ENCODE peak calls at places on chromosome 7, in eight cellular contexts. C, Y, U, N, D, I, B and P are unnamed samples.

GRCh38 chr7:1725766-1726630 is 55.9 kb downstream of the ELFN1 start:
- DNase-seq in C (no peak), Y (no peak), U (no peak), N (no peak), D (no peak), I (no peak), B (no peak), P (no peak)

GRCh38 chr7:98399903-98400537 is 870 bp downstream of the BAIAP2L1 start:
- DNase-seq in C (peak), Y (no peak), U (peak), N (peak), D (no peak), I (no peak), B (peak), P (no peak)

GRCh38 chr7:132472463-132473120 is 103.7 kb downstream of the PLXNA4 start:
- DNase-seq in C (peak), Y (peak), U (no peak), N (no peak), D (no peak), I (no peak), B (no peak), P (peak)

GRCh38 chr7:27690649-27691048 is 28.0 kb upstream of the HIBADH start:
- DNase-seq in C (no peak), Y (no peak), U (no peak), N (no peak), D (no peak), I (no peak), B (no peak), P (no peak)

GRCh38 chr7:137874390-137874789 is 27.6 kb upstream of the DGKI start:
- DNase-seq in C (peak), Y (no peak), U (no peak), N (no peak), D (no peak), I (no peak), B (no peak), P (no peak)

GRCh38 chr7:99626661-99627060 is 9.9 kb downstream of the ZSCAN25 start:
- DNase-seq in C (no peak), Y (no peak), U (no peak), N (no peak), D (no peak), I (no peak), B (no peak), P (no peak)

GRCh38 chr7:4633012-4633411 is 49.1 kb upstream of the FOXK1 start:
- DNase-seq in C (peak), Y (peak), U (peak), N (peak), D (peak), I (no peak), B (no peak), P (no peak)

GRCh38 chr7:35505031-35505430 is 189.9 kb downstream of the HERPUD2 start:
- DNase-seq in C (no peak), Y (no peak), U (no peak), N (peak), D (no peak), I (no peak), B (no peak), P (no peak)

GRCh38 chr7:119720541-119720940 is 552.4 kb upstream of the KCND2 start:
- DNase-seq in C (peak), Y (peak), U (peak), N (no peak), D (no peak), I (no peak), B (no peak), P (no peak)

GRCh38 chr7:138613630-138614029 is 87.5 kb downstream of the SVOPL start:
- DNase-seq in C (no peak), Y (no peak), U (no peak), N (no peak), D (no peak), I (no peak), B (no peak), P (no peak)

GRCh38 chr7:69620063-69620462 is 21.8 kb downstream of the AUTS2 start:
- DNase-seq in C (no peak), Y (no peak), U (no peak), N (no peak), D (no peak), I (no peak), B (no peak), P (no peak)

GRCh38 chr7:158031820-158032424 is 555.7 kb downstream of the PTPRN2 start:
- DNase-seq in C (no peak), Y (no peak), U (no peak), N (no peak), D (no peak), I (no peak), B (no peak), P (no peak)

GRCh38 chr7:22781230-22781711 is 41.4 kb downstream of the TOMM7 start:
- DNase-seq in C (peak), Y (peak), U (no peak), N (no peak), D (no peak), I (no peak), B (no peak), P (no peak)

GRCh38 chr7:141097430-141097829 is 23.6 kb downstream of the TMEM178B start:
- DNase-seq in C (peak), Y (no peak), U (no peak), N (no peak), D (no peak), I (peak), B (peak), P (no peak)

GRCh38 chr7:138138244-138138643 is 62.0 kb downstream of the AKR1D1 start:
- DNase-seq in C (no peak), Y (no peak), U (no peak), N (no peak), D (no peak), I (no peak), B (no peak), P (no peak)

GRCh38 chr7:150737265-150738055 is at the start of gene GIMAP5:
- DNase-seq in C (no peak), Y (no peak), U (no peak), N (no peak), D (no peak), I (no peak), B (peak), P (no peak)

GRCh38 chr7:39310699-39311098 is 255.5 kb upstream of the YAE1 start:
- DNase-seq in C (no peak), Y (no peak), U (no peak), N (peak), D (no peak), I (no peak), B (no peak), P (no peak)

GRCh38 chr7:17941171-17941490 is 837 bp upstream of the SNX13 start:
- DNase-seq in C (peak), Y (peak), U (no peak), N (no peak), D (no peak), I (no peak), B (peak), P (no peak)

GRCh38 chr7:116236020-116236630 is 25.8 kb downstream of the TES start:
- DNase-seq in C (peak), Y (no peak), U (no peak), N (no peak), D (peak), I (no peak), B (peak), P (no peak)
- TF ChIP-seq CTCF in C (peak), Y (peak), U (peak), N (peak), D (peak), I (peak), B (peak), P (peak)

GRCh38 chr7:13181221-13181620 is 493.8 kb downstream of the ARL4A start:
- DNase-seq in C (peak), Y (no peak), U (no peak), N (no peak), D (no peak), I (no peak), B (no peak), P (no peak)

GRCh38 chr7:13179775-13180448 is 492.5 kb downstream of the ARL4A start:
- DNase-seq in C (no peak), Y (no peak), U (no peak), N (no peak), D (no peak), I (no peak), B (no peak), P (no peak)

DNA sequence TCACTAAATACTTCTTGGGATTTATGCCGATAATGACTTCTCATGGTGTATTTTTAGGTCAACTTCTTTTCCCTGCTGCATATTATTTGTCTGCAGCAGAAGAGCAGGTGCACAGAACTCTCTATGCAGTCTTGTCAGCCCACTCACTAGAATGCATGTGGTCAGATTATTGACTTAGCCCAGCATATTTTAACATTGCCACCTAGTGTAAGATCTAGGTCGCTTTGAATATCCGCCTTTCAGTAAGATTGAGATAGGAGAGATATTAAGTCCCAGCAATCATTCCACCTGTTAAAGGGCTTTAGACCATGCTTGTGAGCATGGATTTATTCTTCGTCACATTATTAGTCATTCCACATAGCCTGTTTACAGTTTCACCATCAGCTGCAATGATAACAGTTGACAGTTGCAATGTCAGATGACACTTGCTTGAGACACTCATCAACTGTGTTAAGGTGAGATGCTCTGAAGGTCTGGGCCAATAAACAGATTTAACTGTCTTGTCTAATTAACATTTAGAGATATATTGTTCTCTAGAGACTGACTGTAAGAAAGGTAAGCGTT is 491.7 kb downstream of the ARL4A start:
- DNase-seq in C (peak), Y (peak), U (no peak), N (no peak), D (no peak), I (no peak), B (peak), P (no peak)
- TF ChIP-seq CTCF in C (no peak), Y (peak), U (peak), N (peak), D (no peak), I (peak), B (no peak), P (peak)

GRCh38 chr7:114414151-114415053 is at the start of gene FOXP2:
- DNase-seq in C (no peak), Y (peak), U (no peak), N (no peak), D (no peak), I (no peak), B (peak), P (no peak)
- TF ChIP-seq CTCF in C (no peak), Y (no peak), U (no peak), N (no peak), D (no peak), I (no peak), B (no peak), P (no peak)

GRCh38 chr7:31370610-31371009 is 30.1 kb upstream of the NEUROD6 start:
- DNase-seq in C (no peak), Y (no peak), U (no peak), N (peak), D (no peak), I (no peak), B (no peak), P (no peak)

GRCh38 chr7:31371621-31372020 is 31.1 kb upstream of the NEUROD6 start:
- DNase-seq in C (no peak), Y (no peak), U (no peak), N (peak), D (no peak), I (no peak), B (no peak), P (no peak)

GRCh38 chr7:31372538-31372937 is 32.0 kb upstream of the NEUROD6 start:
- DNase-seq in C (no peak), Y (no peak), U (no peak), N (no peak), D (no peak), I (no peak), B (no peak), P (no peak)

GRCh38 chr7:31368620-31369019 is 28.1 kb upstream of the NEUROD6 start:
- DNase-seq in C (no peak), Y (no peak), U (no peak), N (no peak), D (no peak), I (no peak), B (no peak), P (no peak)

DNA sequence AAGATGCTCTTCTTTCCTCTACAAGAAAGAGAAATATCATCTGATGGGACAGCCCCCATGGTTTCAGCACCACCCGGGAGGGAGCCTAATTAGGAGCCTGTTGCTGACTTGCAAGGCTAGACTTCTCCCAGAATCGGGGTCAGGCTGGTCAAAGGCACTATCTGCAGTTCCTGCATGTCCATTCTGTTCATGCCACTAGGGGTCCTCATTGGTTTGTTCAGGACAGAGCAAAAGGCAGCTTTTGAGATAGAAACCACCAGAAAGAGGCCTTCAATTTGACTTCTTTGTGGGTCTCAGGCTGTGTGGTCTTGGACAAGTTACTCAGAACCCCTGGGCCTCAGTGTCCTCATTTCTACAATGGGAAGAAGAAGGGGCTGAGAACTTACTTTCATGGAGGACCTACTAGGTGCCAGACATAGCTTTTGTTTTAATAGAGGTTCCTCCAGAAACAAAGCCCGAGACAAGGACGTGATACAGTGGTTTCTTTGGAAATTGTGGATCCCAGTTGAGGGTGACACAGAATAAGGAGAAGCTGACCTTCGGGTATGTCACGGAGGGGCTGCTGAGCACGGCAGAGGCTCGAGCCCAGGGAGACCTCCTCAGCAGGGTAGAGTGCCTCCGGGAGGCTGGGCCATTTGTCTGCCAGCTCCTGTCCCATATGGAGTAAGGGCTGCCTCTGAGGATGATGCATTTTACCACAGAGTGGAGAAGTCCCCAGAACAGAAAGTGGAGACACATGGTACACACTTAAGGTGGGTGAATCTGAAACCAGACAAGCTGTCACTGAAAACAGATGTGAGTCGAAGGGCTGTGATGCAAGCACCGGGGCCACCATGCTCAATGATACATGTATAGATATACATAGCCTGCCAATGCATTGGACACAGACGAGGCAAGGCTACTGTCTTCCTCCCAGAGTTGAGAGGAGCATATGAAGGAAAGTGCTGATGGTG is 33.1 kb upstream of the NEUROD6 start:
- DNase-seq in C (peak), Y (peak), U (peak), N (peak), D (peak), I (peak), B (peak), P (no peak)
- TF ChIP-seq CTCF in C (peak), Y (peak), U (peak), N (peak), D (peak), I (peak), B (peak), P (peak)

DNA sequence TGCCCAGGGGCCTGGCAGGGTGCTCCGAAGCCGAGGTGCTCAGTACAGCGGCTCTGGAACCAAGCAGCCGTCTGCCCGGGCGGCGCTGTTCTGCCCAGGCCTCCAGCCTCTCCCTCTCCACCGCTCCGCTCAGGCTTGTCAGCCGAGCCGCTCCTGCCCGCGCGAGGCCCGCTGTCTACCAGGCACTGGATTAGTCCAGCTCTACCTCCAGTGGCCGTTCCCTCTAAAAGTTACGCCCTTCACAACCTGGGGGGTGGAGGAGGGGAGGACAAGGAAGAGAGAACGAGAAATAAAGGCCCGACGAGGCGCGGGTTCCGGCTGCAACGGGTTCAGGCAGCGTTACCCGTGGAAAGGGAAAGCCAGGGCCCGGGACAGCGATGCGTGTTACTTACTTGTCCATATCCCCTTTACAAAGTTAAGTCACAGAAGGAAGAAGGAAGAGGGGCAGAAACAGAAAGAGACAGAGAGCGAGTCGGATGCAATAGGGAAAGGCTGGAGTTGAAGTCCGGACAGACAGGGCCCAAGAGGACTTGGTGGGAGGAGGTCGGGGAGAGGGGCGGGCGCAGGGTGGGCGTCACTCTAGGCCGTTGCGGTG is 2.9 kb downstream of the SP8 start:
- DNase-seq in C (no peak), Y (no peak), U (no peak), N (peak), D (peak), I (no peak), B (no peak), P (no peak)
- TF ChIP-seq CTCF in C (no peak), Y (peak), U (no peak), N (peak), D (peak), I (peak), B (no peak), P (peak)